ENCODE peak calls at places on chromosomes 6 and 20, in six cellular contexts. W is RCC 7860; F is stimulated activated CD4-positive, alpha-beta T cell treated with anti-CD3 and anti-CD28 coated beads, Interleukin-1b, Interleukin-23, amount 100 ng/mL, for 4 hours; D is NAMALWA; U is NCI-H510A; B is iPS-NIHi11. C is an unnamed sample.

GRCh38 chr6:158849899-158850806 is 31.0 kb upstream of the EZR start:
- DNase-seq in U (no peak), B (peak), D (peak), W (peak), F (no peak), C (no peak)

GRCh38 chr6:110295451-110296145 is 62.6 kb downstream of the METTL24 start:
- DNase-seq in W (no peak), B (no peak), F (no peak), U (no peak), D (no peak), C (no peak)

GRCh38 chr6:3351105-3351676 is 92.4 kb downstream of the PSMG4 start:
- DNase-seq in B (no peak), U (no peak), D (no peak), F (no peak), W (no peak), C (no peak)

GRCh38 chr6:139144490-139145085 is 9.7 kb downstream of the HECA start:
- DNase-seq in B (no peak), D (no peak), W (no peak), F (no peak), U (no peak), C (no peak)

GRCh38 chr20:59746155-59746554 is 141.8 kb downstream of the PHACTR3 start:
- DNase-seq in B (no peak), F (no peak), U (no peak), W (no peak), D (no peak), C (no peak)

GRCh38 chr20:50112512-50113419 is at the start of gene UBE2V1:
- DNase-seq in F (peak), B (peak), D (peak), W (peak), U (peak), C (peak)

GRCh38 chr20:10658876-10659632 is 14.7 kb downstream of the JAG1 start:
- DNase-seq in W (peak), U (no peak), B (no peak), D (no peak), F (no peak), C (no peak)

GRCh38 chr6:43368517-43369160 is 808 bp downstream of the ZNF318 start:
- DNase-seq in U (peak), W (no peak), F (peak), D (peak), B (peak), C (no peak)

GRCh38 chr6:54574671-54575070 is 266.4 kb downstream of the TINAG start:
- DNase-seq in B (no peak), D (no peak), U (no peak), W (no peak), F (no peak), C (no peak)

GRCh38 chr6:158000530-158001307 is 19.1 kb downstream of the SYNJ2 start:
- DNase-seq in U (peak), B (no peak), F (no peak), D (no peak), W (no peak), C (no peak)

GRCh38 chr6:137094411-137095008 is 49.7 kb upstream of the IL20RA start:
- DNase-seq in B (peak), F (peak), W (peak), U (no peak), D (peak), C (peak)

GRCh38 chr6:145898376-145898775 is 65.8 kb downstream of the SHPRH start:
- DNase-seq in B (peak), D (no peak), F (no peak), U (no peak), W (no peak), C (no peak)

GRCh38 chr6:81636930-81637568 is 115.4 kb downstream of the TENT5A start:
- DNase-seq in W (no peak), B (no peak), D (no peak), F (no peak), U (no peak), C (no peak)

GRCh38 chr6:32109765-32110160 is 625 bp upstream of the TNXB start:
- DNase-seq in F (no peak), D (no peak), W (no peak), U (no peak), B (no peak), C (no peak)

GRCh38 chr6:108735991-108736345 is 112.3 kb upstream of the ARMC2 start:
- DNase-seq in W (no peak), U (no peak), B (no peak), D (peak), F (no peak), C (no peak)

GRCh38 chr6:145212807-145213206 is 522.5 kb downstream of the EPM2A start:
- DNase-seq in D (no peak), F (no peak), B (no peak), W (no peak), U (no peak), C (no peak)

GRCh38 chr6:45590225-45590624 is 212.5 kb upstream of the SUPT3H start:
- DNase-seq in B (no peak), W (peak), D (no peak), F (no peak), U (peak), C (no peak)

GRCh38 chr20:32906871-32907495 is 48.3 kb downstream of the EFCAB8 start:
- DNase-seq in F (no peak), D (no peak), U (no peak), W (no peak), B (no peak), C (no peak)